ENCODE peak calls at places on chromosome 22, in four cellular contexts. U is astrocyte, E is HCT116, L is OCI-LY7. A is an unnamed sample.
A peak's percentile ranks its signal among the peaks of the same experiment; 100 is the strongest.

GRCh38 chr22:18031670-18032454 is 7.5 kb upstream of the MICAL3 start:
- DNase-seq in U (peak; percentile 94), L (no peak), E (peak; percentile 82), A (peak; percentile 10)

GRCh38 chr22:49406047-49406650 is 421.5 kb downstream of the BRD1 start:
- DNase-seq in L (no peak), E (no peak), U (no peak), A (no peak)

GRCh38 chr22:17167486-17167885 is 8.4 kb upstream of the HDHD5 start:
- DNase-seq in U (no peak), E (no peak), L (no peak), A (no peak)

GRCh38 chr22:39962071-39962470 is 1.9 kb downstream of the TMA7B start:
- DNase-seq in E (no peak), L (no peak), U (peak; percentile 45), A (no peak)

GRCh38 chr22:45888221-45889092 is 88.5 kb downstream of the WNT7B start:
- DNase-seq in U (no peak), L (no peak), E (no peak), A (no peak)

GRCh38 chr22:37283393-37283937 is 1.2 kb downstream of the CYTH4 start:
- DNase-seq in E (no peak), L (peak; percentile 56), U (no peak), A (peak; percentile 73)

GRCh38 chr22:50730013-50730891 is 7.8 kb upstream of the ACR start:
- DNase-seq in L (no peak), U (no peak), E (no peak), A (no peak)

GRCh38 chr22:48299801-48300200 is 1527.9 kb downstream of the BRD1 start:
- DNase-seq in L (no peak), U (no peak), E (no peak), A (no peak)

GRCh38 chr22:50209893-50210292 is 9.1 kb downstream of the SELENOO start:
- DNase-seq in L (peak; percentile 78), U (no peak), E (no peak), A (peak; percentile 89)

GRCh38 chr22:26672590-26673468 is 15.4 kb downstream of the MIAT start:
- DNase-seq in E (peak; percentile 89), U (peak; percentile 94), L (peak; percentile 99), A (peak; percentile 98)

GRCh38 chr22:42324991-42325710 is 54.7 kb upstream of the TCF20 start:
- DNase-seq in E (no peak), L (no peak), U (no peak), A (no peak)

GRCh38 chr22:48948575-48949170 is 879.0 kb downstream of the BRD1 start:
- DNase-seq in U (no peak), E (no peak), L (no peak), A (no peak)

GRCh38 chr22:23751441-23751996 is 607 bp upstream of the ZNF70 start:
- DNase-seq in E (no peak), U (no peak), L (no peak), A (peak; percentile 86)

GRCh38 chr22:17205432-17205831 is 13.8 kb downstream of the ADA2 start:
- DNase-seq in E (no peak), L (peak; percentile 55), U (no peak), A (peak; percentile 69)

GRCh38 chr22:36924151-36924698 is 10.8 kb downstream of the CSF2RB start:
- DNase-seq in U (no peak), E (no peak), L (no peak), A (no peak)

GRCh38 chr22:40187389-40187788 is 9.7 kb downstream of the TNRC6B start:
- DNase-seq in L (no peak), U (no peak), E (no peak), A (no peak)

GRCh38 chr22:49620003-49620556 is 207.6 kb downstream of the BRD1 start:
- DNase-seq in L (no peak), U (no peak), E (no peak), A (no peak)

GRCh38 chr22:19464975-19465374 is 14.0 kb downstream of the UFD1 start:
- DNase-seq in E (no peak), U (no peak), L (no peak), A (no peak)

GRCh38 chr22:48883211-48883960 is 944.3 kb downstream of the BRD1 start:
- DNase-seq in E (no peak), U (no peak), L (no peak), A (no peak)

GRCh38 chr22:27046126-27046525 is 388.7 kb downstream of the MIAT start:
- DNase-seq in E (no peak), L (no peak), U (no peak), A (peak; percentile 43)

GRCh38 chr22:31567702-31568101 is 71.4 kb downstream of the SFI1 start:
- DNase-seq in L (no peak), E (no peak), U (no peak), A (no peak)

GRCh38 chr22:19648419-19648929 is 65.8 kb upstream of the SEPTIN5 start:
- DNase-seq in E (peak; percentile 13), U (no peak), L (peak; percentile 51), A (no peak)

GRCh38 chr22:50233223-50233622 is 11.6 kb downstream of the TUBGCP6 start:
- DNase-seq in L (no peak), E (no peak), U (no peak), A (no peak)

GRCh38 chr22:49216579-49216978 is 611.1 kb downstream of the BRD1 start:
- DNase-seq in E (no peak), L (no peak), U (no peak), A (no peak)

GRCh38 chr22:30610299-30610698 is 3.3 kb downstream of the TCN2 start:
- DNase-seq in L (no peak), U (no peak), E (no peak), A (no peak)

GRCh38 chr22:48559647-48560388 is 1267.9 kb downstream of the BRD1 start:
- DNase-seq in U (no peak), L (no peak), E (no peak), A (no peak)

GRCh38 chr22:31211862-31212730 is at the start of gene LIMK2:
- DNase-seq in L (peak; percentile 96), E (peak; percentile 76), U (peak; percentile 61), A (peak; percentile 98)

GRCh38 chr22:19940536-19941364 is 822 bp upstream of the COMT start:
- DNase-seq in L (no peak), E (no peak), U (no peak), A (peak; percentile 61)

GRCh38 chr22:50280708-50281383 is 10.7 kb upstream of the MAPK11 start:
- DNase-seq in E (no peak), U (no peak), L (no peak), A (no peak)

GRCh38 chr22:32788884-32789624 is 12.5 kb upstream of the TIMP3 start:
- DNase-seq in L (no peak), E (no peak), U (peak; percentile 72), A (no peak)

GRCh38 chr22:48531721-48532435 is 1295.8 kb downstream of the BRD1 start:
- DNase-seq in U (no peak), L (no peak), E (no peak), A (no peak)

GRCh38 chr22:25448435-25449051 is 115.9 kb upstream of the GRK3 start:
- DNase-seq in U (peak; percentile 60), E (no peak), L (peak; percentile 21), A (peak; percentile 39)
- H2AFZ ChIP-seq in U (peak overlapping the region; percentile 54), E (no peak overlapping the region), L (peak overlapping the region; percentile 92), A (no peak overlapping the region)

GRCh38 chr22:43704051-43704450 is 108.1 kb downstream of the EFCAB6 start:
- DNase-seq in U (no peak), E (no peak), L (no peak), A (no peak)

GRCh38 chr22:43711681-43712080 is 100.4 kb downstream of the EFCAB6 start:
- DNase-seq in E (no peak), U (no peak), L (no peak), A (no peak)

GRCh38 chr22:43706151-43706550 is 106.0 kb downstream of the EFCAB6 start:
- DNase-seq in L (no peak), U (no peak), E (no peak), A (no peak)

GRCh38 chr22:43707650-43708049 is 104.5 kb downstream of the EFCAB6 start:
- DNase-seq in L (no peak), E (peak; percentile 1), U (no peak), A (no peak)

GRCh38 chr22:43706558-43707328 is 105.4 kb downstream of the EFCAB6 start:
- DNase-seq in U (no peak), L (no peak), E (no peak), A (no peak)
- H3K4me2 ChIP-seq in U (no peak overlapping the region), L (no peak overlapping the region), E (no peak overlapping the region), A (no peak overlapping the region)

GRCh38 chr22:35308480-35308945 is 8.8 kb downstream of the TOM1 start:
- DNase-seq in U (no peak), L (peak; percentile 36), E (no peak), A (no peak)
- H3K27ac ChIP-seq in U (no peak overlapping the region), L (peak overlapping the region; percentile 14), E (no peak overlapping the region), A (no peak overlapping the region)

DNA sequence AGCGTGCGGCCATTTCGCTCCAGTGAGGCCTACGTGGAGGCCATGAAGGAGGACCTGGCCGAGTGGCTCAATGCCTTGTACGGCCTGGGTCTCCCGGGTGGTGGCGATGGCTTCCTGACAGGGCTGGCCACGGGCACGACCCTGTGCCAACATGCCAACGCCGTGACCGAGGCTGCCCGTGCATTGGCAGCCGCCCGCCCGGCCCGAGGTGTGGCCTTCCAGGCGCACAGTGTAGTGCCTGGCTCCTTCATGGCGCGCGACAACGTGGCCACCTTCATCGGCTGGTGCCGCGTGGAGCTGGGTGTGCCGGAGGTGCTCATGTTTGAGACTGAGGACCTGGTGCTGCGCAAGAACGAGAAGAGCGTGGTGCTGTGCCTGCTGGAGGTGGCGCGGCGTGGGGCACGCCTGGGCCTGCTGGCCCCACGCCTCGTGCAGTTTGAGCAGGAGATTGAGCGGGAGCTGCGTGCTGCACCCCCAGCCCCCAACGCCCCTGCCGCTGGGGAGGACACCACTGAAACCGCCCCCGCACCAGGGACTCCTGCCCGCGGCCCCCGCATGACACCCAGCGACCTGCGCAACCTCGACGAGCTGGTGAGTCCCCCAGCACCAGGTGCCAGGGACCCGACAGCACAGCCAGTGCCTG is 1.8 kb downstream of the GAS2L1 start:
- DNase-seq in U (no peak), E (no peak), L (no peak), A (no peak)
- H2AFZ ChIP-seq in U (no peak overlapping the region), E (no peak overlapping the region), L (no peak overlapping the region), A (no peak overlapping the region)

DNA sequence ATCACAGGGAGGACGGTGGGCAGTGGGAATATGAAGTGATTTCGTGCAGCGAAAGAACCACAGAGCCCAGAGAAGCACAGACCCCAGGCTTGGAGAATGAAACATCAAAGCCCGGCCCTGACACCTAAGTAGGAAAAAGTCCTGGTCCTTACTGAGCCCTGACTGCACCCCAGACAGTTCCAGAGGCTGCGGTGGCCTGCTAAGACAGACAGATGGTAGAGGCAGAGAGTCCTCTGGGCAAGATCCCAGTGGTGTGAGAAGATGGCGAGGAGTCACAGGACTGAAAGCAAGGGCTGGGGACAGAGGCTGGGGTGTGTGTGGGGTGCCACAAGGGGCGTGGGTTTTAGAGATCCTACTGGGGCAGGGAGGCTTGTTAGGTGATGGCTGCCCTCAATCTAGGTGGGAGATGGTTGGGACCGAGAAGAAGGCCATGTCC is 3.7 kb downstream of the CBX6 start:
- DNase-seq in E (no peak), L (no peak), U (no peak), A (no peak)
- H3K4me2 ChIP-seq in E (peak overlapping the region; percentile 18), L (peak overlapping the region; percentile 34), U (no peak overlapping the region), A (no peak overlapping the region)

GRCh38 chr22:38308791-38309498 is 8.3 kb downstream of the CSNK1E start:
- DNase-seq in L (no peak), E (no peak), U (no peak), A (no peak)
- H3K27ac ChIP-seq in L (no peak overlapping the region), E (peak overlapping the region; percentile 20), U (no peak overlapping the region), A (no peak overlapping the region)